ENCODE peak calls at places on chromosomes 12 and 14, in seven cellular contexts. One of them, this sample, is unnamed.

GRCh38 chr12:51199546-51199945 is 18.3 kb downstream of the POU6F1 start:
- DNase-seq in GM10248: no peak
- DNase-seq in lung: no peak
- DNase-seq in NCI-H2227 treated with DMSO at 0.1 percent for 48 hours: no peak
- DNase-seq in activated T-cell treated with anti-CD3 and anti-CD28 coated beads, Interleukin-2, amount 50 U/mL, for 1 hour: no peak
- DNase-seq in C1 segment of cervical spinal cord: no peak
- DNase-seq in activated gamma-delta T cell treated with Interleukin-2 at 50 U/mL for 16 hours: no peak
- DNase-seq in this sample: no peak

GRCh38 chr14:69320581-69321365 is 60.8 kb downstream of the GALNT16 start:
- DNase-seq in GM10248: no peak
- DNase-seq in lung: no peak
- DNase-seq in NCI-H2227 treated with DMSO at 0.1 percent for 48 hours: no peak
- DNase-seq in activated T-cell treated with anti-CD3 and anti-CD28 coated beads, Interleukin-2, amount 50 U/mL, for 1 hour: no peak
- DNase-seq in C1 segment of cervical spinal cord: no peak
- DNase-seq in activated gamma-delta T cell treated with Interleukin-2 at 50 U/mL for 16 hours: no peak
- DNase-seq in this sample: no peak

GRCh38 chr14:101480747-101481530 is 80.4 kb upstream of the DIO3 start:
- DNase-seq in GM10248: no peak
- DNase-seq in lung: no peak
- DNase-seq in NCI-H2227 treated with DMSO at 0.1 percent for 48 hours: no peak
- DNase-seq in activated T-cell treated with anti-CD3 and anti-CD28 coated beads, Interleukin-2, amount 50 U/mL, for 1 hour: no peak
- DNase-seq in C1 segment of cervical spinal cord: no peak
- DNase-seq in activated gamma-delta T cell treated with Interleukin-2 at 50 U/mL for 16 hours: no peak
- DNase-seq in this sample: peak

GRCh38 chr12:65022441-65022840 is 98.7 kb downstream of the WIF1 start:
- DNase-seq in GM10248: no peak
- DNase-seq in lung: no peak
- DNase-seq in NCI-H2227 treated with DMSO at 0.1 percent for 48 hours: no peak
- DNase-seq in activated T-cell treated with anti-CD3 and anti-CD28 coated beads, Interleukin-2, amount 50 U/mL, for 1 hour: no peak
- DNase-seq in C1 segment of cervical spinal cord: no peak
- DNase-seq in activated gamma-delta T cell treated with Interleukin-2 at 50 U/mL for 16 hours: no peak
- DNase-seq in this sample: no peak

GRCh38 chr14:56587701-56588100 is 8.1 kb downstream of the TMEM260 start:
- DNase-seq in GM10248: no peak
- DNase-seq in lung: no peak
- DNase-seq in NCI-H2227 treated with DMSO at 0.1 percent for 48 hours: no peak
- DNase-seq in activated T-cell treated with anti-CD3 and anti-CD28 coated beads, Interleukin-2, amount 50 U/mL, for 1 hour: no peak
- DNase-seq in C1 segment of cervical spinal cord: no peak
- DNase-seq in activated gamma-delta T cell treated with Interleukin-2 at 50 U/mL for 16 hours: no peak
- DNase-seq in this sample: no peak

GRCh38 chr14:104994988-104995387 is 9.4 kb downstream of the CLBA1 start:
- DNase-seq in GM10248: no peak
- DNase-seq in lung: no peak
- DNase-seq in NCI-H2227 treated with DMSO at 0.1 percent for 48 hours: no peak
- DNase-seq in activated T-cell treated with anti-CD3 and anti-CD28 coated beads, Interleukin-2, amount 50 U/mL, for 1 hour: no peak
- DNase-seq in C1 segment of cervical spinal cord: no peak
- DNase-seq in activated gamma-delta T cell treated with Interleukin-2 at 50 U/mL for 16 hours: no peak
- DNase-seq in this sample: no peak

GRCh38 chr12:93089805-93090569 is 160.9 kb upstream of the EEA1 start:
- DNase-seq in GM10248: no peak
- DNase-seq in lung: no peak
- DNase-seq in NCI-H2227 treated with DMSO at 0.1 percent for 48 hours: no peak
- DNase-seq in activated T-cell treated with anti-CD3 and anti-CD28 coated beads, Interleukin-2, amount 50 U/mL, for 1 hour: no peak
- DNase-seq in C1 segment of cervical spinal cord: no peak
- DNase-seq in activated gamma-delta T cell treated with Interleukin-2 at 50 U/mL for 16 hours: no peak
- DNase-seq in this sample: no peak

GRCh38 chr12:104719700-104720345 is 238.3 kb downstream of the SLC41A2 start:
- DNase-seq in GM10248: no peak
- DNase-seq in lung: no peak
- DNase-seq in NCI-H2227 treated with DMSO at 0.1 percent for 48 hours: no peak
- DNase-seq in activated T-cell treated with anti-CD3 and anti-CD28 coated beads, Interleukin-2, amount 50 U/mL, for 1 hour: no peak
- DNase-seq in C1 segment of cervical spinal cord: no peak
- DNase-seq in activated gamma-delta T cell treated with Interleukin-2 at 50 U/mL for 16 hours: no peak
- DNase-seq in this sample: no peak

GRCh38 chr12:76080729-76081415 is 3.6 kb downstream of the NAP1L1 start:
- DNase-seq in GM10248: no peak
- DNase-seq in lung: no peak
- DNase-seq in NCI-H2227 treated with DMSO at 0.1 percent for 48 hours: no peak
- DNase-seq in activated T-cell treated with anti-CD3 and anti-CD28 coated beads, Interleukin-2, amount 50 U/mL, for 1 hour: no peak
- DNase-seq in C1 segment of cervical spinal cord: no peak
- DNase-seq in activated gamma-delta T cell treated with Interleukin-2 at 50 U/mL for 16 hours: no peak
- DNase-seq in this sample: no peak

GRCh38 chr14:24895243-24895583 is 154.7 kb downstream of the STXBP6 start:
- DNase-seq in GM10248: no peak
- DNase-seq in lung: no peak
- DNase-seq in NCI-H2227 treated with DMSO at 0.1 percent for 48 hours: no peak
- DNase-seq in activated T-cell treated with anti-CD3 and anti-CD28 coated beads, Interleukin-2, amount 50 U/mL, for 1 hour: no peak
- DNase-seq in C1 segment of cervical spinal cord: no peak
- DNase-seq in activated gamma-delta T cell treated with Interleukin-2 at 50 U/mL for 16 hours: no peak
- DNase-seq in this sample: no peak

GRCh38 chr12:125014526-125014925 is 21.1 kb downstream of the BRI3BP start:
- DNase-seq in GM10248: no peak
- DNase-seq in lung: no peak
- DNase-seq in NCI-H2227 treated with DMSO at 0.1 percent for 48 hours: no peak
- DNase-seq in activated T-cell treated with anti-CD3 and anti-CD28 coated beads, Interleukin-2, amount 50 U/mL, for 1 hour: no peak
- DNase-seq in C1 segment of cervical spinal cord: no peak
- DNase-seq in activated gamma-delta T cell treated with Interleukin-2 at 50 U/mL for 16 hours: no peak
- DNase-seq in this sample: no peak

GRCh38 chr12:85920324-85920947 is 46.3 kb downstream of the NTS start:
- DNase-seq in GM10248: peak
- DNase-seq in lung: no peak
- DNase-seq in NCI-H2227 treated with DMSO at 0.1 percent for 48 hours: peak
- DNase-seq in activated T-cell treated with anti-CD3 and anti-CD28 coated beads, Interleukin-2, amount 50 U/mL, for 1 hour: no peak
- DNase-seq in C1 segment of cervical spinal cord: no peak
- DNase-seq in activated gamma-delta T cell treated with Interleukin-2 at 50 U/mL for 16 hours: no peak
- DNase-seq in this sample: no peak

GRCh38 chr14:32545109-32545857 is 216.2 kb downstream of the AKAP6 start:
- DNase-seq in GM10248: no peak
- DNase-seq in lung: no peak
- DNase-seq in NCI-H2227 treated with DMSO at 0.1 percent for 48 hours: no peak
- DNase-seq in activated T-cell treated with anti-CD3 and anti-CD28 coated beads, Interleukin-2, amount 50 U/mL, for 1 hour: no peak
- DNase-seq in C1 segment of cervical spinal cord: no peak
- DNase-seq in activated gamma-delta T cell treated with Interleukin-2 at 50 U/mL for 16 hours: no peak
- DNase-seq in this sample: no peak

GRCh38 chr14:59739794-59740193 is 130.8 kb downstream of the RTN1 start:
- DNase-seq in GM10248: no peak
- DNase-seq in lung: no peak
- DNase-seq in NCI-H2227 treated with DMSO at 0.1 percent for 48 hours: no peak
- DNase-seq in activated T-cell treated with anti-CD3 and anti-CD28 coated beads, Interleukin-2, amount 50 U/mL, for 1 hour: no peak
- DNase-seq in C1 segment of cervical spinal cord: no peak
- DNase-seq in activated gamma-delta T cell treated with Interleukin-2 at 50 U/mL for 16 hours: no peak
- DNase-seq in this sample: no peak

GRCh38 chr14:101350710-101351109 is 210.6 kb upstream of the DIO3 start:
- DNase-seq in GM10248: no peak
- DNase-seq in lung: no peak
- DNase-seq in NCI-H2227 treated with DMSO at 0.1 percent for 48 hours: no peak
- DNase-seq in activated T-cell treated with anti-CD3 and anti-CD28 coated beads, Interleukin-2, amount 50 U/mL, for 1 hour: no peak
- DNase-seq in C1 segment of cervical spinal cord: no peak
- DNase-seq in activated gamma-delta T cell treated with Interleukin-2 at 50 U/mL for 16 hours: no peak
- DNase-seq in this sample: no peak

GRCh38 chr12:111785651-111786050 is 18.9 kb downstream of the ALDH2 start:
- DNase-seq in GM10248: no peak
- DNase-seq in lung: no peak
- DNase-seq in NCI-H2227 treated with DMSO at 0.1 percent for 48 hours: no peak
- DNase-seq in activated T-cell treated with anti-CD3 and anti-CD28 coated beads, Interleukin-2, amount 50 U/mL, for 1 hour: no peak
- DNase-seq in C1 segment of cervical spinal cord: no peak
- DNase-seq in activated gamma-delta T cell treated with Interleukin-2 at 50 U/mL for 16 hours: no peak
- DNase-seq in this sample: no peak

GRCh38 chr12:3117628-3118027 is 40.4 kb downstream of the TSPAN9 start:
- DNase-seq in GM10248: no peak
- DNase-seq in lung: no peak
- DNase-seq in NCI-H2227 treated with DMSO at 0.1 percent for 48 hours: no peak
- DNase-seq in activated T-cell treated with anti-CD3 and anti-CD28 coated beads, Interleukin-2, amount 50 U/mL, for 1 hour: no peak
- DNase-seq in C1 segment of cervical spinal cord: no peak
- DNase-seq in activated gamma-delta T cell treated with Interleukin-2 at 50 U/mL for 16 hours: no peak
- DNase-seq in this sample: no peak

GRCh38 chr14:60862283-60862682 is 118.6 kb downstream of the TRMT5 start:
- DNase-seq in GM10248: no peak
- DNase-seq in lung: peak
- DNase-seq in NCI-H2227 treated with DMSO at 0.1 percent for 48 hours: peak
- DNase-seq in activated T-cell treated with anti-CD3 and anti-CD28 coated beads, Interleukin-2, amount 50 U/mL, for 1 hour: no peak
- DNase-seq in C1 segment of cervical spinal cord: no peak
- DNase-seq in activated gamma-delta T cell treated with Interleukin-2 at 50 U/mL for 16 hours: no peak
- DNase-seq in this sample: no peak

GRCh38 chr12:229441-230191 is 15.7 kb upstream of the SLC6A12 start:
- DNase-seq in GM10248: no peak
- DNase-seq in lung: no peak
- DNase-seq in NCI-H2227 treated with DMSO at 0.1 percent for 48 hours: no peak
- DNase-seq in activated T-cell treated with anti-CD3 and anti-CD28 coated beads, Interleukin-2, amount 50 U/mL, for 1 hour: no peak
- DNase-seq in C1 segment of cervical spinal cord: no peak
- DNase-seq in activated gamma-delta T cell treated with Interleukin-2 at 50 U/mL for 16 hours: no peak
- DNase-seq in this sample: peak

GRCh38 chr12:12979731-12980259 is 20.3 kb downstream of the HEBP1 start:
- DNase-seq in GM10248: no peak
- DNase-seq in lung: no peak
- DNase-seq in NCI-H2227 treated with DMSO at 0.1 percent for 48 hours: no peak
- DNase-seq in activated T-cell treated with anti-CD3 and anti-CD28 coated beads, Interleukin-2, amount 50 U/mL, for 1 hour: no peak
- DNase-seq in C1 segment of cervical spinal cord: no peak
- DNase-seq in activated gamma-delta T cell treated with Interleukin-2 at 50 U/mL for 16 hours: no peak
- DNase-seq in this sample: no peak

GRCh38 chr12:10031771-10032175 is 1.3 kb downstream of the CLEC9A start:
- DNase-seq in GM10248: no peak
- DNase-seq in lung: no peak
- DNase-seq in NCI-H2227 treated with DMSO at 0.1 percent for 48 hours: no peak
- DNase-seq in activated T-cell treated with anti-CD3 and anti-CD28 coated beads, Interleukin-2, amount 50 U/mL, for 1 hour: no peak
- DNase-seq in C1 segment of cervical spinal cord: no peak
- DNase-seq in activated gamma-delta T cell treated with Interleukin-2 at 50 U/mL for 16 hours: no peak
- DNase-seq in this sample: no peak

GRCh38 chr14:95620659-95621059 is 65.6 kb upstream of the TCL1B start:
- DNase-seq in GM10248: peak
- DNase-seq in lung: no peak
- DNase-seq in NCI-H2227 treated with DMSO at 0.1 percent for 48 hours: no peak
- DNase-seq in activated T-cell treated with anti-CD3 and anti-CD28 coated beads, Interleukin-2, amount 50 U/mL, for 1 hour: peak
- DNase-seq in C1 segment of cervical spinal cord: no peak
- DNase-seq in activated gamma-delta T cell treated with Interleukin-2 at 50 U/mL for 16 hours: peak
- DNase-seq in this sample: no peak

GRCh38 chr12:89690925-89691324 is 17.7 kb downstream of the ATP2B1 start:
- DNase-seq in GM10248: no peak
- DNase-seq in lung: no peak
- DNase-seq in NCI-H2227 treated with DMSO at 0.1 percent for 48 hours: no peak
- DNase-seq in activated T-cell treated with anti-CD3 and anti-CD28 coated beads, Interleukin-2, amount 50 U/mL, for 1 hour: no peak
- DNase-seq in C1 segment of cervical spinal cord: no peak
- DNase-seq in activated gamma-delta T cell treated with Interleukin-2 at 50 U/mL for 16 hours: no peak
- DNase-seq in this sample: no peak

GRCh38 chr12:67747869-67748760 is 99.6 kb downstream of the DYRK2 start:
- DNase-seq in GM10248: no peak
- DNase-seq in lung: no peak
- DNase-seq in NCI-H2227 treated with DMSO at 0.1 percent for 48 hours: no peak
- DNase-seq in activated T-cell treated with anti-CD3 and anti-CD28 coated beads, Interleukin-2, amount 50 U/mL, for 1 hour: no peak
- DNase-seq in C1 segment of cervical spinal cord: no peak
- DNase-seq in activated gamma-delta T cell treated with Interleukin-2 at 50 U/mL for 16 hours: no peak
- DNase-seq in this sample: no peak

GRCh38 chr12:57047981-57048380 is 1.9 kb downstream of the MYO1A start:
- DNase-seq in GM10248: no peak
- DNase-seq in lung: no peak
- DNase-seq in NCI-H2227 treated with DMSO at 0.1 percent for 48 hours: no peak
- DNase-seq in activated T-cell treated with anti-CD3 and anti-CD28 coated beads, Interleukin-2, amount 50 U/mL, for 1 hour: no peak
- DNase-seq in C1 segment of cervical spinal cord: no peak
- DNase-seq in activated gamma-delta T cell treated with Interleukin-2 at 50 U/mL for 16 hours: no peak
- DNase-seq in this sample: no peak

GRCh38 chr12:127063339-127064090 is 1203.5 kb upstream of the TMEM132C start:
- DNase-seq in GM10248: no peak
- DNase-seq in lung: no peak
- DNase-seq in NCI-H2227 treated with DMSO at 0.1 percent for 48 hours: peak
- DNase-seq in activated T-cell treated with anti-CD3 and anti-CD28 coated beads, Interleukin-2, amount 50 U/mL, for 1 hour: no peak
- DNase-seq in C1 segment of cervical spinal cord: no peak
- DNase-seq in activated gamma-delta T cell treated with Interleukin-2 at 50 U/mL for 16 hours: no peak
- DNase-seq in this sample: no peak

GRCh38 chr14:84090837-84091236 is 1439.1 kb upstream of the FLRT2 start:
- DNase-seq in GM10248: no peak
- DNase-seq in lung: no peak
- DNase-seq in NCI-H2227 treated with DMSO at 0.1 percent for 48 hours: no peak
- DNase-seq in activated T-cell treated with anti-CD3 and anti-CD28 coated beads, Interleukin-2, amount 50 U/mL, for 1 hour: no peak
- DNase-seq in C1 segment of cervical spinal cord: no peak
- DNase-seq in activated gamma-delta T cell treated with Interleukin-2 at 50 U/mL for 16 hours: no peak
- DNase-seq in this sample: no peak

GRCh38 chr12:89789862-89790261 is 81.2 kb upstream of the ATP2B1 start:
- DNase-seq in GM10248: peak
- DNase-seq in lung: no peak
- DNase-seq in NCI-H2227 treated with DMSO at 0.1 percent for 48 hours: no peak
- DNase-seq in activated T-cell treated with anti-CD3 and anti-CD28 coated beads, Interleukin-2, amount 50 U/mL, for 1 hour: no peak
- DNase-seq in C1 segment of cervical spinal cord: no peak
- DNase-seq in activated gamma-delta T cell treated with Interleukin-2 at 50 U/mL for 16 hours: no peak
- DNase-seq in this sample: no peak

GRCh38 chr12:122501489-122501989 is 807 bp upstream of the ZCCHC8 start:
- DNase-seq in GM10248: no peak
- DNase-seq in lung: no peak
- DNase-seq in NCI-H2227 treated with DMSO at 0.1 percent for 48 hours: no peak
- DNase-seq in activated T-cell treated with anti-CD3 and anti-CD28 coated beads, Interleukin-2, amount 50 U/mL, for 1 hour: no peak
- DNase-seq in C1 segment of cervical spinal cord: no peak
- DNase-seq in activated gamma-delta T cell treated with Interleukin-2 at 50 U/mL for 16 hours: no peak
- DNase-seq in this sample: no peak

GRCh38 chr12:45543887-45544286 is 185.6 kb upstream of the ARID2 start:
- DNase-seq in GM10248: peak
- DNase-seq in lung: peak
- DNase-seq in NCI-H2227 treated with DMSO at 0.1 percent for 48 hours: peak
- DNase-seq in activated T-cell treated with anti-CD3 and anti-CD28 coated beads, Interleukin-2, amount 50 U/mL, for 1 hour: no peak
- DNase-seq in C1 segment of cervical spinal cord: peak
- DNase-seq in activated gamma-delta T cell treated with Interleukin-2 at 50 U/mL for 16 hours: peak
- DNase-seq in this sample: no peak

GRCh38 chr12:3928538-3929220 is 55.5 kb upstream of the PARP11 start:
- DNase-seq in GM10248: peak
- DNase-seq in lung: no peak
- DNase-seq in NCI-H2227 treated with DMSO at 0.1 percent for 48 hours: no peak
- DNase-seq in activated T-cell treated with anti-CD3 and anti-CD28 coated beads, Interleukin-2, amount 50 U/mL, for 1 hour: no peak
- DNase-seq in C1 segment of cervical spinal cord: no peak
- DNase-seq in activated gamma-delta T cell treated with Interleukin-2 at 50 U/mL for 16 hours: no peak
- DNase-seq in this sample: no peak

GRCh38 chr12:117313906-117314305 is 47.5 kb downstream of the NOS1 start:
- DNase-seq in GM10248: no peak
- DNase-seq in lung: no peak
- DNase-seq in NCI-H2227 treated with DMSO at 0.1 percent for 48 hours: no peak
- DNase-seq in activated T-cell treated with anti-CD3 and anti-CD28 coated beads, Interleukin-2, amount 50 U/mL, for 1 hour: no peak
- DNase-seq in C1 segment of cervical spinal cord: no peak
- DNase-seq in activated gamma-delta T cell treated with Interleukin-2 at 50 U/mL for 16 hours: no peak
- DNase-seq in this sample: no peak

GRCh38 chr12:3533703-3534386 is 42.8 kb downstream of the PRMT8 start:
- DNase-seq in GM10248: no peak
- DNase-seq in lung: peak
- DNase-seq in NCI-H2227 treated with DMSO at 0.1 percent for 48 hours: peak
- DNase-seq in activated T-cell treated with anti-CD3 and anti-CD28 coated beads, Interleukin-2, amount 50 U/mL, for 1 hour: no peak
- DNase-seq in C1 segment of cervical spinal cord: no peak
- DNase-seq in activated gamma-delta T cell treated with Interleukin-2 at 50 U/mL for 16 hours: no peak
- DNase-seq in this sample: peak

This sample was measured in posterior cingulate gyrus.